ENCODE peak calls at places on chromosome 3, in seven cellular contexts. One of them, this sample, is unnamed.
A peak's percentile ranks its signal among the peaks of the same experiment; 100 is the strongest.

GRCh38 chr3:152773633-152774032 is 61.3 kb upstream of the P2RY1 start:
- DNase-seq in RWPE2: no peak
- DNase-seq in tibial artery: no peak
- DNase-seq in mammary epithelial cell: no peak
- DNase-seq in stomach: no peak
- DNase-seq in astrocyte: no peak
- DNase-seq in H9: no peak
- DNase-seq in this sample: no peak

GRCh38 chr3:18559323-18559972 is 134.3 kb upstream of the SATB1 start:
- DNase-seq in RWPE2: no peak
- DNase-seq in tibial artery: no peak
- DNase-seq in mammary epithelial cell: peak; percentile 47
- DNase-seq in stomach: peak; percentile 30
- DNase-seq in astrocyte: peak; percentile 15
- DNase-seq in H9: peak; percentile 71
- DNase-seq in this sample: peak; percentile 18

GRCh38 chr3:40120816-40121215 is 188.7 kb upstream of the EIF1B start:
- DNase-seq in RWPE2: no peak
- DNase-seq in tibial artery: no peak
- DNase-seq in mammary epithelial cell: peak; percentile 68
- DNase-seq in stomach: no peak
- DNase-seq in astrocyte: peak; percentile 63
- DNase-seq in H9: no peak
- DNase-seq in this sample: peak; percentile 45

GRCh38 chr3:20080956-20081554 is 40.8 kb downstream of the KAT2B start:
- DNase-seq in RWPE2: no peak
- DNase-seq in tibial artery: no peak
- DNase-seq in mammary epithelial cell: peak; percentile 62
- DNase-seq in stomach: peak; percentile 68
- DNase-seq in astrocyte: peak; percentile 19
- DNase-seq in H9: no peak
- DNase-seq in this sample: no peak

GRCh38 chr3:103653996-103654395 is 1219.2 kb downstream of the ZPLD1 start:
- DNase-seq in RWPE2: no peak
- DNase-seq in tibial artery: no peak
- DNase-seq in mammary epithelial cell: no peak
- DNase-seq in stomach: no peak
- DNase-seq in astrocyte: no peak
- DNase-seq in H9: no peak
- DNase-seq in this sample: peak; percentile 13

GRCh38 chr3:99953596-99953995 is 135.9 kb downstream of the CMSS1 start:
- DNase-seq in RWPE2: no peak
- DNase-seq in tibial artery: no peak
- DNase-seq in mammary epithelial cell: no peak
- DNase-seq in stomach: no peak
- DNase-seq in astrocyte: peak; percentile 48
- DNase-seq in H9: no peak
- DNase-seq in this sample: no peak

GRCh38 chr3:52787246-52787645 is 7.3 kb upstream of the ITIH3 start:
- DNase-seq in RWPE2: no peak
- DNase-seq in tibial artery: no peak
- DNase-seq in mammary epithelial cell: no peak
- DNase-seq in stomach: no peak
- DNase-seq in astrocyte: no peak
- DNase-seq in H9: no peak
- DNase-seq in this sample: no peak

GRCh38 chr3:76083992-76084391 is 298.6 kb upstream of the ZNF717 start:
- DNase-seq in RWPE2: no peak
- DNase-seq in tibial artery: no peak
- DNase-seq in mammary epithelial cell: no peak
- DNase-seq in stomach: no peak
- DNase-seq in astrocyte: peak; percentile 14
- DNase-seq in H9: no peak
- DNase-seq in this sample: no peak

GRCh38 chr3:13389378-13389777 is 30.7 kb downstream of the NUP210 start:
- DNase-seq in RWPE2: no peak
- DNase-seq in tibial artery: no peak
- DNase-seq in mammary epithelial cell: no peak
- DNase-seq in stomach: no peak
- DNase-seq in astrocyte: no peak
- DNase-seq in H9: peak; percentile 55
- DNase-seq in this sample: no peak

DNA sequence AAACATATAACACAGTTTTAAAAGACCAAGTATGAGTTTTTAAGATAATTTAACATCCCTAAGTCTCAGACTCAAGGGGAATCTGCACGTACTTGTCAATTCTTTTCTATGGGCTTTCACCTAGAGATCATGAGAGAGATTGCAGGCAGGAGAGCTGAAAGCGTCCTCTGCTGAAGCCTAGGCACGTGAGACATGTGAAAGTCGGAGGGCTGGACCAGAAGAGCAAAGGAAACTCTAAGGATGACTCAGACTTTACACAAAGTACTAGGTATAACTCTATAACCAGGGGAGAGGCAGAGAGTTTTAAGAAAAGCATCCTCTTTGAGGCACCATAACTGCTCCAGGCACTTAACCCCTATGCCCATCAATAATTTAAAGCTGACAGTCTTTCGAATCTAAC is 436.6 kb downstream of the VGLL3 start:
- DNase-seq in RWPE2: no peak
- DNase-seq in tibial artery: no peak
- DNase-seq in mammary epithelial cell: peak; percentile 3
- DNase-seq in stomach: no peak
- DNase-seq in astrocyte: no peak
- DNase-seq in H9: no peak
- DNase-seq in this sample: no peak
- TF ChIP-seq CTCF in RWPE2: no peak
- TF ChIP-seq CTCF in tibial artery: no peak
- TF ChIP-seq CTCF in mammary epithelial cell: peak; percentile 1
- TF ChIP-seq CTCF in stomach: no peak
- TF ChIP-seq CTCF in astrocyte: no peak
- TF ChIP-seq CTCF in H9: no peak
- TF ChIP-seq CTCF in this sample: no peak

DNA sequence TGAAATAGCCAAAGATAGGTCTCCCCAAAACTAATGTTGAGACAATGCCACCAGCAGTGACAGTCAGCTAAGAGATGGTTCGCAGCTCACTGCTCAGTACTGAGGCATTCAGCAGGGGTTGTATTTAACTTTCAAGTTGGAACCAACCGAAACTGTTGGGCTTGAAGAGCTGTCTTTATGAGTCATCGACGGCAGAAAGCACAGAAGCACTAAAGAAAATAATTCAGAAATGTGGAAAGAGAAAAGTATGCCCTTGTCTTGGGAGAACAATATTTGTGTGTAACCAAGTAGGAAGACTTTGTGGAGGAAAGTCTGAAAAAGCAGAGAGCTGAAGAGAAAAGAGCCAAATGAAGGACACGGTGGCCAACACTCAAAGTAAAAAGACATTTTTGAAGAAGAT is 4.3 kb upstream of the RARB start:
- DNase-seq in RWPE2: no peak
- DNase-seq in tibial artery: no peak
- DNase-seq in mammary epithelial cell: peak; percentile 77
- DNase-seq in stomach: no peak
- DNase-seq in astrocyte: peak; percentile 79
- DNase-seq in H9: no peak
- DNase-seq in this sample: peak; percentile 31
- H3K4me1 ChIP-seq in RWPE2: peaks cover 32% of the 10 kb centered on the region
- H3K4me1 ChIP-seq in tibial artery: peaks cover 4% of the 10 kb centered on the region
- H3K4me1 ChIP-seq in mammary epithelial cell: peaks cover 36% of the 10 kb centered on the region
- H3K4me1 ChIP-seq in stomach: peaks cover 6% of the 10 kb centered on the region
- H3K4me1 ChIP-seq in astrocyte: peaks cover 33% of the 10 kb centered on the region
- H3K4me1 ChIP-seq in H9: peaks cover 20% of the 10 kb centered on the region
- H3K4me1 ChIP-seq in this sample: peaks cover 15% of the 10 kb centered on the region

GRCh38 chr3:142849148-142849547 is 39.7 kb downstream of the PCOLCE2 start:
- DNase-seq in RWPE2: no peak
- DNase-seq in tibial artery: no peak
- DNase-seq in mammary epithelial cell: peak; percentile 28
- DNase-seq in stomach: no peak
- DNase-seq in astrocyte: no peak
- DNase-seq in H9: no peak
- DNase-seq in this sample: peak; percentile 39

GRCh38 chr3:142852009-142852408 is 36.9 kb downstream of the PCOLCE2 start:
- DNase-seq in RWPE2: no peak
- DNase-seq in tibial artery: no peak
- DNase-seq in mammary epithelial cell: no peak
- DNase-seq in stomach: no peak
- DNase-seq in astrocyte: no peak
- DNase-seq in H9: no peak
- DNase-seq in this sample: no peak

GRCh38 chr3:142850395-142851023 is 38.4 kb downstream of the PCOLCE2 start:
- DNase-seq in RWPE2: no peak
- DNase-seq in tibial artery: no peak
- DNase-seq in mammary epithelial cell: peak; percentile 93
- DNase-seq in stomach: peak; percentile 42
- DNase-seq in astrocyte: peak; percentile 96
- DNase-seq in H9: no peak
- DNase-seq in this sample: peak; percentile 88

GRCh38 chr3:142857056-142857455 is 31.8 kb downstream of the PCOLCE2 start:
- DNase-seq in RWPE2: no peak
- DNase-seq in tibial artery: no peak
- DNase-seq in mammary epithelial cell: peak; percentile 45
- DNase-seq in stomach: peak; percentile 58
- DNase-seq in astrocyte: no peak
- DNase-seq in H9: peak; percentile 76
- DNase-seq in this sample: peak; percentile 29

GRCh38 chr3:142853270-142854163 is 35.4 kb downstream of the PCOLCE2 start:
- DNase-seq in RWPE2: peak; percentile 88
- DNase-seq in tibial artery: no peak
- DNase-seq in mammary epithelial cell: peak; percentile 87
- DNase-seq in stomach: peak; percentile 32
- DNase-seq in astrocyte: peak; percentile 69
- DNase-seq in H9: no peak
- DNase-seq in this sample: peak; percentile 77
- TF ChIP-seq CTCF in RWPE2: peak; percentile 13
- TF ChIP-seq CTCF in tibial artery: no peak
- TF ChIP-seq CTCF in mammary epithelial cell: no peak
- TF ChIP-seq CTCF in stomach: no peak
- TF ChIP-seq CTCF in astrocyte: no peak
- TF ChIP-seq CTCF in H9: no peak
- TF ChIP-seq CTCF in this sample: no peak

DNA sequence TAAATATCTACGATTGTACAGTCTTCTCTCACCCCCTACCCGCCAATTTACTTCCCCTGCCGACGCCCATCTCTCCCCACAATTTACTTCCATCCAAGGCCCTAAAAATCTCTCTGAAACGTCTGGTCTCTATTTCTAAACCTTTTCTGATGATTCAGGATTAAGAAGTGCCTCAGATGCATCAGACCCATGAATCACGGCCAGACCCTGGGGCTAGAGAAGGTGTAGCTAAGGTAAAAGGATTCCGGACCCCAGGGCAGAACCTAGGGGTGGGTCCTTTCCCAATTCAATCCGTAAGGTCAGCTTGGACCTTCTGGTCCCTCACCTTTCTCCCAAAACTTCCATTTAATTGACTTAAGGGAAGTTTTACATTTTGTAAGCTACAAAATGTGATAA is 46.4 kb downstream of the LRIG1 start:
- DNase-seq in RWPE2: no peak
- DNase-seq in tibial artery: no peak
- DNase-seq in mammary epithelial cell: no peak
- DNase-seq in stomach: no peak
- DNase-seq in astrocyte: no peak
- DNase-seq in H9: no peak
- DNase-seq in this sample: no peak
- H3K4me1 ChIP-seq in RWPE2: peaks cover 3% of the 10 kb centered on the region
- H3K4me1 ChIP-seq in tibial artery: peaks cover 60% of the 10 kb centered on the region
- H3K4me1 ChIP-seq in mammary epithelial cell: peaks cover 9% of the 10 kb centered on the region
- H3K4me1 ChIP-seq in stomach: peaks cover 50% of the 10 kb centered on the region
- H3K4me1 ChIP-seq in astrocyte: peaks cover 12% of the 10 kb centered on the region
- H3K4me1 ChIP-seq in H9: peaks cover 7% of the 10 kb centered on the region
- H3K4me1 ChIP-seq in this sample: peaks cover 9% of the 10 kb centered on the region

DNA sequence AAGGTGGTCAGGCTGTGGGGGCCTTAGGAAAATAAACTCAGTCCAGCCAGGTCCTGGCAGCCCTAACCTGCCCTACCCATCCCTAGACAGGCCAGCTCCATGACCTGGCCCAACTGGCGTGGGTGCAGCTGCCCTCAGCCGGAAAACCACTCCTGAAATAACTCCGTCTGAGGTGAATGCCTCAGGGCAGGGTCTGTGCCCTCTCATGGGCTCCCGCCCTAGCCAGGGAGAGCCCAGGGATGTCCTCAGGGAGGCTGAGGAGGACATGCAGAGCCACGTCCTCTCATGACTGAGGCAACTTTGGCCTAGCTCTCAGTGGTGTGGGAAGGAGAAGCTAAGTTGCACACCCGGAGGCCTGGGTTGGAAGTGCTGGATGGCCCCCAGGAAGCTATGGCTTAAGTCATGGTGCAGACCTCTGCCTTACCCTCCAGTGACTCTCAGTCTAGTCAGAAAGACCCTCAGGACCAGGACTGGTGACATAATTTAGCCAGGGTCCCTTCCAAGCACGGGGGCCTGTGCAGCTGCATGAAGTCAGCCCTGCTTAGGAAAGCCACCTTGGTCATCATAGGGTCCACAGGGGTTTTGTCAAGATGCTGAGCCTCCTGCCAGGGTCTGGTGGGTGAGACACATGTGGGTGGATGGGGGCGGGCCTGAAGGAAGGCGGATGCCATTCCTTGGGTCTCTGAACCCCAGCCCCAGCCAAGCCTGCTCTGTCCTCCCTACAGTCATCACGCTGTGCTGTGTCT is 7.4 kb downstream of the TMIE start:
- DNase-seq in RWPE2: peak; percentile 23
- DNase-seq in tibial artery: no peak
- DNase-seq in mammary epithelial cell: no peak
- DNase-seq in stomach: no peak
- DNase-seq in astrocyte: no peak
- DNase-seq in H9: no peak
- DNase-seq in this sample: no peak
- TF ChIP-seq CTCF in RWPE2: no peak
- TF ChIP-seq CTCF in tibial artery: no peak
- TF ChIP-seq CTCF in mammary epithelial cell: no peak
- TF ChIP-seq CTCF in stomach: no peak
- TF ChIP-seq CTCF in astrocyte: no peak
- TF ChIP-seq CTCF in H9: no peak
- TF ChIP-seq CTCF in this sample: no peak

GRCh38 chr3:69239063-69239462 is 116.7 kb upstream of the LMOD3 start:
- DNase-seq in RWPE2: no peak
- DNase-seq in tibial artery: no peak
- DNase-seq in mammary epithelial cell: no peak
- DNase-seq in stomach: no peak
- DNase-seq in astrocyte: no peak
- DNase-seq in H9: no peak
- DNase-seq in this sample: no peak
- H3K4me1 ChIP-seq in RWPE2: peaks cover 7% of the 10 kb centered on the region
- H3K4me1 ChIP-seq in tibial artery: peaks cover 3% of the 10 kb centered on the region
- H3K4me1 ChIP-seq in mammary epithelial cell: peaks cover 3% of the 10 kb centered on the region
- H3K4me1 ChIP-seq in stomach: peaks cover 16% of the 10 kb centered on the region
- H3K4me1 ChIP-seq in astrocyte: peaks cover 5% of the 10 kb centered on the region
- H3K4me1 ChIP-seq in H9: peaks cover 16% of the 10 kb centered on the region
- H3K4me1 ChIP-seq in this sample: peaks cover 4% of the 10 kb centered on the region

GRCh38 chr3:66572938-66573710 is 72.3 kb upstream of the LRIG1 start:
- DNase-seq in RWPE2: no peak
- DNase-seq in tibial artery: no peak
- DNase-seq in mammary epithelial cell: no peak
- DNase-seq in stomach: no peak
- DNase-seq in astrocyte: no peak
- DNase-seq in H9: peak; percentile 91
- DNase-seq in this sample: no peak
- TF ChIP-seq CTCF in RWPE2: peak; percentile 25
- TF ChIP-seq CTCF in tibial artery: no peak
- TF ChIP-seq CTCF in mammary epithelial cell: no peak
- TF ChIP-seq CTCF in stomach: no peak
- TF ChIP-seq CTCF in astrocyte: peak; percentile 13
- TF ChIP-seq CTCF in H9: peak; percentile 88
- TF ChIP-seq CTCF in this sample: peak; percentile 35

GRCh38 chr3:156693166-156693565 is 18.8 kb downstream of the TIPARP start:
- DNase-seq in RWPE2: no peak
- DNase-seq in tibial artery: no peak
- DNase-seq in mammary epithelial cell: peak; percentile 60
- DNase-seq in stomach: no peak
- DNase-seq in astrocyte: peak; percentile 83
- DNase-seq in H9: no peak
- DNase-seq in this sample: no peak
- H3K4me1 ChIP-seq in RWPE2: peaks cover 73% of the 10 kb centered on the region
- H3K4me1 ChIP-seq in tibial artery: peaks cover 24% of the 10 kb centered on the region
- H3K4me1 ChIP-seq in mammary epithelial cell: peaks cover 47% of the 10 kb centered on the region
- H3K4me1 ChIP-seq in stomach: peaks cover 41% of the 10 kb centered on the region
- H3K4me1 ChIP-seq in astrocyte: peaks cover 41% of the 10 kb centered on the region
- H3K4me1 ChIP-seq in H9: no peaks in the 10 kb centered on the region
- H3K4me1 ChIP-seq in this sample: peaks cover 54% of the 10 kb centered on the region